ENCODE peak calls at places on chromosome 3, in six cellular contexts. H is NCI-H1092; F is NCI-H524; S is activated CD4-positive, alpha-beta T cell treated with anti-CD3 and anti-CD28 coated beads, Interleukin-2, amount 10 ng/mL, durations not matched to agents 7 days and 5 days; D is activated T-cell treated with anti-CD3 and anti-CD28 coated beads for 1 hour; Z is fibroblast of gingiva. B is an unnamed sample.

GRCh38 chr3:26437678-26438077 is 184.9 kb upstream of the LRRC3B start:
- DNase-seq in Z (no peak), H (no peak), F (no peak), D (no peak), S (no peak), B (no peak)

GRCh38 chr3:53151870-53152269 is 9.1 kb upstream of the PRKCD start:
- DNase-seq in S (no peak), H (no peak), D (no peak), Z (no peak), F (no peak), B (no peak)

GRCh38 chr3:186949281-186949982 is 19.1 kb downstream of the ST6GAL1 start:
- DNase-seq in D (no peak), H (no peak), F (no peak), S (no peak), Z (no peak), B (no peak)

GRCh38 chr3:138173769-138174420 is 826 bp downstream of the DBR1 start:
- DNase-seq in F (no peak), D (no peak), S (no peak), H (no peak), Z (no peak), B (no peak)

GRCh38 chr3:101193957-101194356 is 126.4 kb downstream of the IMPG2 start:
- DNase-seq in H (no peak), F (no peak), D (no peak), Z (peak; percentile 27), S (no peak), B (no peak)

GRCh38 chr3:73447118-73447517 is 177.6 kb downstream of the PDZRN3 start:
- DNase-seq in Z (no peak), S (no peak), H (no peak), F (no peak), D (no peak), B (no peak)

GRCh38 chr3:193711523-193711963 is 118.5 kb downstream of the OPA1 start:
- DNase-seq in D (no peak), S (no peak), Z (no peak), H (no peak), F (no peak), B (no peak)

GRCh38 chr3:56911363-56911762 is 109.6 kb upstream of the ARHGEF3 start:
- DNase-seq in S (no peak), H (no peak), Z (no peak), F (no peak), D (no peak), B (no peak)

GRCh38 chr3:144282313-144282712 is 310.7 kb downstream of the DIPK2A start:
- DNase-seq in H (no peak), S (no peak), Z (no peak), D (no peak), F (no peak), B (no peak)

GRCh38 chr3:104887069-104887468 is 479.6 kb upstream of the ALCAM start:
- DNase-seq in Z (no peak), D (no peak), S (no peak), H (no peak), F (no peak), B (no peak)

GRCh38 chr3:44114142-44114541 is 127.5 kb upstream of the TOPAZ1 start:
- DNase-seq in D (peak; percentile 12), H (no peak), Z (no peak), S (peak; percentile 17), F (no peak), B (peak; percentile 14)

GRCh38 chr3:64224826-64225606 is at the start of gene PRICKLE2:
- DNase-seq in D (no peak), H (no peak), Z (peak; percentile 91), S (no peak), F (peak; percentile 17), B (no peak)

GRCh38 chr3:143314291-143315093 is 194.9 kb downstream of the CHST2 start:
- DNase-seq in S (no peak), Z (peak; percentile 80), D (no peak), F (peak; percentile 20), H (no peak), B (no peak)

GRCh38 chr3:70832811-70833509 is 520.5 kb upstream of the MDFIC2 start:
- DNase-seq in S (no peak), D (no peak), H (no peak), F (no peak), Z (peak; percentile 64), B (no peak)

GRCh38 chr3:60399861-60400845 is 851.1 kb downstream of the FHIT start:
- DNase-seq in F (no peak), S (no peak), D (no peak), Z (no peak), H (no peak), B (no peak)

GRCh38 chr3:143674100-143674968 is 173.9 kb downstream of the SLC9A9 start:
- DNase-seq in H (peak; percentile 37), F (peak; percentile 65), S (peak; percentile 85), D (peak; percentile 60), Z (peak; percentile 64), B (peak; percentile 79)

GRCh38 chr3:14836049-14836468 is 17.3 kb downstream of the FGD5 start:
- DNase-seq in S (no peak), F (no peak), D (no peak), Z (no peak), H (no peak), B (no peak)

GRCh38 chr3:194458122-194458521 is 28.7 kb downstream of the ATP13A3 start:
- DNase-seq in S (no peak), Z (no peak), F (no peak), H (no peak), D (no peak), B (no peak)

GRCh38 chr3:49998326-49998725 is 58.4 kb downstream of the RBM6 start:
- DNase-seq in H (no peak), F (no peak), Z (peak; percentile 21), S (no peak), D (no peak), B (no peak)

GRCh38 chr3:52299815-52300611 is 12.4 kb downstream of the GLYCTK start:
- DNase-seq in D (no peak), S (no peak), H (peak; percentile 37), F (peak; percentile 63), Z (no peak), B (no peak)

GRCh38 chr3:47295976-47296375 is 13.2 kb downstream of the KLHL18 start:
- DNase-seq in D (no peak), F (no peak), S (no peak), Z (no peak), H (no peak), B (no peak)